ENCODE peak calls at places on chromosomes 3 and 15, in seven cellular contexts. One of them, this sample, is unnamed.

GRCh38 chr3:62284442-62284841 is 88.9 kb downstream of the FEZF2 start:
- DNase-seq in heart left ventricle: no peak
- DNase-seq in HCT116: no peak
- DNase-seq in IMR-90: no peak
- DNase-seq in body of pancreas: no peak
- DNase-seq in HepG2: no peak
- DNase-seq in tibial nerve: no peak
- DNase-seq in this sample: no peak

GRCh38 chr3:4670352-4670751 is 177.2 kb downstream of the ITPR1 start:
- DNase-seq in heart left ventricle: no peak
- DNase-seq in HCT116: no peak
- DNase-seq in IMR-90: no peak
- DNase-seq in body of pancreas: no peak
- DNase-seq in HepG2: peak
- DNase-seq in tibial nerve: no peak
- DNase-seq in this sample: no peak

GRCh38 chr3:122902326-122902725 is 107.5 kb downstream of the SLC49A4 start:
- DNase-seq in heart left ventricle: no peak
- DNase-seq in HCT116: no peak
- DNase-seq in IMR-90: no peak
- DNase-seq in body of pancreas: no peak
- DNase-seq in HepG2: no peak
- DNase-seq in tibial nerve: no peak
- DNase-seq in this sample: no peak

GRCh38 chr15:58330836-58331561 is 100.8 kb upstream of the LIPC start:
- DNase-seq in heart left ventricle: no peak
- DNase-seq in HCT116: no peak
- DNase-seq in IMR-90: no peak
- DNase-seq in body of pancreas: no peak
- DNase-seq in HepG2: peak
- DNase-seq in tibial nerve: no peak
- DNase-seq in this sample: no peak

GRCh38 chr3:45110185-45110833 is 35.9 kb downstream of the CDCP1 start:
- DNase-seq in heart left ventricle: no peak
- DNase-seq in HCT116: no peak
- DNase-seq in IMR-90: no peak
- DNase-seq in body of pancreas: peak
- DNase-seq in HepG2: peak
- DNase-seq in tibial nerve: no peak
- DNase-seq in this sample: no peak

GRCh38 chr3:129195731-129196256 is 12.1 kb upstream of the CNBP start:
- DNase-seq in heart left ventricle: peak
- DNase-seq in HCT116: no peak
- DNase-seq in IMR-90: peak
- DNase-seq in body of pancreas: peak
- DNase-seq in HepG2: peak
- DNase-seq in tibial nerve: no peak
- DNase-seq in this sample: no peak

GRCh38 chr15:29636921-29637320 is 185.3 kb downstream of the TJP1 start:
- DNase-seq in heart left ventricle: no peak
- DNase-seq in HCT116: no peak
- DNase-seq in IMR-90: no peak
- DNase-seq in body of pancreas: no peak
- DNase-seq in HepG2: no peak
- DNase-seq in tibial nerve: no peak
- DNase-seq in this sample: no peak

GRCh38 chr15:41180206-41180789 is 50.3 kb downstream of the EXD1 start:
- DNase-seq in heart left ventricle: no peak
- DNase-seq in HCT116: no peak
- DNase-seq in IMR-90: peak
- DNase-seq in body of pancreas: no peak
- DNase-seq in HepG2: no peak
- DNase-seq in tibial nerve: no peak
- DNase-seq in this sample: no peak

GRCh38 chr15:35991386-35991785 is 445.4 kb upstream of the DPH6 start:
- DNase-seq in heart left ventricle: no peak
- DNase-seq in HCT116: no peak
- DNase-seq in IMR-90: no peak
- DNase-seq in body of pancreas: no peak
- DNase-seq in HepG2: no peak
- DNase-seq in tibial nerve: no peak
- DNase-seq in this sample: no peak

GRCh38 chr3:157498374-157498773 is 4.8 kb downstream of the VEPH1 start:
- DNase-seq in heart left ventricle: no peak
- DNase-seq in HCT116: no peak
- DNase-seq in IMR-90: no peak
- DNase-seq in body of pancreas: no peak
- DNase-seq in HepG2: no peak
- DNase-seq in tibial nerve: no peak
- DNase-seq in this sample: no peak

GRCh38 chr3:157499342-157499963 is 3.8 kb downstream of the VEPH1 start:
- DNase-seq in heart left ventricle: no peak
- DNase-seq in HCT116: peak
- DNase-seq in IMR-90: no peak
- DNase-seq in body of pancreas: peak
- DNase-seq in HepG2: peak
- DNase-seq in tibial nerve: no peak
- DNase-seq in this sample: no peak

GRCh38 chr3:157501863-157502262 is 1.4 kb downstream of the VEPH1 start:
- DNase-seq in heart left ventricle: no peak
- DNase-seq in HCT116: no peak
- DNase-seq in IMR-90: no peak
- DNase-seq in body of pancreas: no peak
- DNase-seq in HepG2: no peak
- DNase-seq in tibial nerve: no peak
- DNase-seq in this sample: no peak

GRCh38 chr3:157500232-157500631 is 3.0 kb downstream of the VEPH1 start:
- DNase-seq in heart left ventricle: no peak
- DNase-seq in HCT116: peak
- DNase-seq in IMR-90: no peak
- DNase-seq in body of pancreas: no peak
- DNase-seq in HepG2: no peak
- DNase-seq in tibial nerve: no peak
- DNase-seq in this sample: no peak

DNA sequence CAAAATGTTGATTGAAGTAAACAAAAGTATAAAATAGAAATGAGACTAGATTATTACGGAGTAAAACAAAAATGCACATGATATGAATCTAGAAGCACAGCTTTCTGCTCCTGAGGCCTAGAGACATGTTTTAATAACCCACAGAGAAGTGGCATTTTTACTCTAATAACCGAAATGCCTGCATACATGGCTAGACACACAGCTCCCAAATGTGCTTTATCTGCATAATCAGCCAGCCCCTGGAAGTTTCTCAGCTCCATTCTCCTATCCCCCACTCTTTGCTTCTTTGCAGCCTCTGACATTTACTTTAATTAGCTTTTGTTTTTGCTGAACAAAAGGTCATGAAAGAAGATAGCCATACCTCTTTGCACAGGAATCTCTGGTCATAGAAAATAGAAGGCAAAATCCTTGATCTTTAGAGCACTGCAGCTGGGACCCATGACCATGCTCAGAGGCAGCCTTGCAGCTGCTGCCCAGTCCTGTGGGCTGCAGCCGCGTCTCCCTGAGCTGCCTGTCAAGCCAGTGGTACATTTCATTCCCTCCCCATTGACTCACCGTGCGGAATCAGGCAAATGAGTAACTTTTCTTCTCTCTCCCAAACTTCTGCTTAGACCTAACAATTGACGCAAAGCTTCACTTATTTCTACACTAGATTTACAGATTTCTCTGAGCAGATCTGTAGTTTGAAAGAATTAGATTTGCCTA is at the start of gene VEPH1:
- DNase-seq in heart left ventricle: no peak
- DNase-seq in HCT116: no peak
- DNase-seq in IMR-90: peak
- DNase-seq in body of pancreas: peak
- DNase-seq in HepG2: no peak
- DNase-seq in tibial nerve: no peak
- DNase-seq in this sample: no peak
- H3K4me3 ChIP-seq in heart left ventricle: no peak
- H3K4me3 ChIP-seq in HCT116: no peak
- H3K4me3 ChIP-seq in IMR-90: no peak
- H3K4me3 ChIP-seq in body of pancreas: no peak
- H3K4me3 ChIP-seq in HepG2: no peak
- H3K4me3 ChIP-seq in tibial nerve: no peak
- H3K4me3 ChIP-seq in this sample: no peak

GRCh38 chr3:14431556-14431927 is 29.1 kb downstream of the SLC6A6 start:
- DNase-seq in heart left ventricle: peak
- DNase-seq in HCT116: no peak
- DNase-seq in IMR-90: no peak
- DNase-seq in body of pancreas: peak
- DNase-seq in HepG2: no peak
- DNase-seq in tibial nerve: no peak
- DNase-seq in this sample: no peak

GRCh38 chr3:14432996-14433572 is 30.7 kb downstream of the SLC6A6 start:
- DNase-seq in heart left ventricle: peak
- DNase-seq in HCT116: no peak
- DNase-seq in IMR-90: no peak
- DNase-seq in body of pancreas: no peak
- DNase-seq in HepG2: no peak
- DNase-seq in tibial nerve: no peak
- DNase-seq in this sample: no peak

GRCh38 chr3:14430706-14431470 is 28.5 kb downstream of the SLC6A6 start:
- DNase-seq in heart left ventricle: peak
- DNase-seq in HCT116: no peak
- DNase-seq in IMR-90: no peak
- DNase-seq in body of pancreas: no peak
- DNase-seq in HepG2: no peak
- DNase-seq in tibial nerve: no peak
- DNase-seq in this sample: no peak

GRCh38 chr3:14434105-14434504 is 31.7 kb downstream of the SLC6A6 start:
- DNase-seq in heart left ventricle: peak
- DNase-seq in HCT116: no peak
- DNase-seq in IMR-90: peak
- DNase-seq in body of pancreas: no peak
- DNase-seq in HepG2: no peak
- DNase-seq in tibial nerve: no peak
- DNase-seq in this sample: no peak

GRCh38 chr3:14431928-14432834 is 29.8 kb downstream of the SLC6A6 start:
- DNase-seq in heart left ventricle: peak
- DNase-seq in HCT116: peak
- DNase-seq in IMR-90: peak
- DNase-seq in body of pancreas: peak
- DNase-seq in HepG2: peak
- DNase-seq in tibial nerve: peak
- DNase-seq in this sample: peak
- H3K27ac ChIP-seq in heart left ventricle: peak
- H3K27ac ChIP-seq in HCT116: peak
- H3K27ac ChIP-seq in IMR-90: peak
- H3K27ac ChIP-seq in body of pancreas: peak
- H3K27ac ChIP-seq in HepG2: peak
- H3K27ac ChIP-seq in tibial nerve: peak
- H3K27ac ChIP-seq in this sample: peak

DNA sequence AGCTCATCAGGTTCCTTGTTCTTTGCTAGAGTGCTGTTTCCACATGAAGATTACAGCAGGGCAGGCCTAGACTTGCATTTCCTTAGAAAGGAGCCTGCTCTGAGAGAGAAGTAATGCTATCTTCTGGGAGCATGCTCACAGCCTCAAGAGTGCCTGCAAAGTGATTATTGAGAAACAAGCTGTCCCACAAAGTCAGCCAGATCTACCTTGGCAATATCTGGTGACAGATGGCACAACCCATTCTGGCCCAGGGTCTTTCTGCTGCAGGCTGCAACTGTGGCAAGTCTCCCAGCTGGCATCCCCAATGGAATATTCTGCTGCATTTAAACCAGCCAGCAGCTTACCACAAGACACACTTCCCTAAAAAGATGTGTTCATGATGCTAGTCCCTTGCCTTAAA is 29.3 kb downstream of the MTMR10 start:
- DNase-seq in heart left ventricle: peak
- DNase-seq in HCT116: no peak
- DNase-seq in IMR-90: no peak
- DNase-seq in body of pancreas: no peak
- DNase-seq in HepG2: no peak
- DNase-seq in tibial nerve: no peak
- DNase-seq in this sample: no peak
- TF ChIP-seq POLR2A in heart left ventricle: no peak
- TF ChIP-seq POLR2A in HCT116: no peak
- TF ChIP-seq POLR2A in IMR-90: no peak
- TF ChIP-seq POLR2A in body of pancreas: no peak
- TF ChIP-seq POLR2A in HepG2: no peak
- TF ChIP-seq POLR2A in tibial nerve: no peak
- TF ChIP-seq POLR2A in this sample: no peak

DNA sequence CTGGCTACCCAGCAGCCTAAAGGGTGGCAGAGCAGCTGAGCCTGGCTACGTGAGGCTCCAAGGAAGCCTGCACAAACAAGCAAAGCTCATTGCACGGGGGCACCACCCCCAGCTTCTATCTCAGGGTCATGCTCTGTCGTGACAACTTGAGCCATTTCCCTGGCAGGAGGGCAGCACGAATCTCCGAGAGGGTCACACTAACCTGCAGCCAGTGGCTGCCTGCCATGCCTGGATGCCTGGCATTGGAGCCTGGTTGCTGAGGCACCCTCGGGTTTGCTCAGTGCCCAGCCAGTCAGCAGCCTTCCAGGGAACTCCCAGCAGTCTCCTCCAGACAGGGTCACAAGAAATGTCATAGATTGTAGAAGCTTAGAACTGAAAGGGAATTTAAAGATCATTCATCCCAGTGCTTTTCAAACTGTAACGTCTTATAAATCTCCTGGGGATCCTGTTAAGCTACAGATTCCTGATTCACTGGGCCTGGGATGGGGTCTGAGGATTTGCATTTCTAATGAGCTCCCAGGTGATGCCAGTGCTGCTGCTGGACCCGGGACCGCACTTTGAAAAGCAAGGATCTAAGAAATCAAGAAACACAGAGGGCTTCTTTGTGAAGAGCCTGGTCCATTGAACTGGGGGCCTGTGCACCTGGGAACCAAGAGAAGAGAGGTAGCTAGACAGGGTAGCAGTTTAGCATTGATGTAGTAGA is 48.4 kb downstream of the TMEM266 start:
- DNase-seq in heart left ventricle: peak
- DNase-seq in HCT116: no peak
- DNase-seq in IMR-90: no peak
- DNase-seq in body of pancreas: peak
- DNase-seq in HepG2: no peak
- DNase-seq in tibial nerve: no peak
- DNase-seq in this sample: no peak
- H3K4me3 ChIP-seq in heart left ventricle: no peak
- H3K4me3 ChIP-seq in HCT116: no peak
- H3K4me3 ChIP-seq in IMR-90: no peak
- H3K4me3 ChIP-seq in body of pancreas: no peak
- H3K4me3 ChIP-seq in HepG2: no peak
- H3K4me3 ChIP-seq in tibial nerve: no peak
- H3K4me3 ChIP-seq in this sample: no peak

This sample was measured in esophagus squamous epithelium.